ENCODE peak calls at places on chromosome 16, in five cellular contexts. G is DMS153; Z is pulmonary artery endothelial cell; U is stimulated activated CD4-positive, alpha-beta T cell treated with anti-CD3 and anti-CD28 coated beads, Interleukin-1b, Interleukin-23, amount 100 ng/mL, for 4 hours; P is Caki2. Q is an unnamed sample.

GRCh38 chr16:85878875-85879274 is 20.1 kb upstream of the IRF8 start:
- DNase-seq in G (no peak), Z (peak; percentile 87), U (no peak), P (peak; percentile 77), Q (peak; percentile 17)

GRCh38 chr16:89031715-89032659 is 55.0 kb upstream of the CBFA2T3 start:
- DNase-seq in G (no peak), Z (no peak), U (peak; percentile 32), P (no peak), Q (no peak)

GRCh38 chr16:23424292-23424958 is 28.6 kb downstream of the COG7 start:
- DNase-seq in G (peak; percentile 53), Z (no peak), U (no peak), P (peak; percentile 98), Q (no peak)

GRCh38 chr16:58331024-58331707 is 36.3 kb upstream of the PRSS54 start:
- DNase-seq in G (no peak), Z (no peak), U (no peak), P (no peak), Q (no peak)

GRCh38 chr16:912684-913613 is 57.8 kb downstream of the LMF1 start:
- DNase-seq in G (no peak), Z (no peak), U (no peak), P (no peak), Q (no peak)

GRCh38 chr16:86452451-86452850 is 57.9 kb upstream of the FOXF1 start:
- DNase-seq in G (no peak), Z (no peak), U (no peak), P (no peak), Q (no peak)

GRCh38 chr16:23957287-23957686 is 121.5 kb downstream of the PRKCB start:
- DNase-seq in G (no peak), Z (no peak), U (no peak), P (no peak), Q (no peak)

GRCh38 chr16:82859638-82860037 is 232.9 kb downstream of the CDH13 start:
- DNase-seq in G (no peak), Z (no peak), U (no peak), P (no peak), Q (no peak)

GRCh38 chr16:28935333-28935732 is 3.6 kb downstream of the CD19 start:
- DNase-seq in G (no peak), Z (no peak), U (no peak), P (no peak), Q (no peak)

GRCh38 chr16:72787519-72788268 is 260.2 kb downstream of the ZFHX3 start:
- DNase-seq in G (peak; percentile 41), Z (peak; percentile 69), U (peak; percentile 42), P (no peak), Q (peak; percentile 51)

GRCh38 chr16:27083861-27084261 is 17.1 kb downstream of the C16orf82 start:
- DNase-seq in G (no peak), Z (no peak), U (no peak), P (no peak), Q (no peak)

GRCh38 chr16:2756288-2757015 is 4.0 kb downstream of the SRRM2 start:
- DNase-seq in G (no peak), Z (no peak), U (no peak), P (no peak), Q (no peak)

GRCh38 chr16:66923866-66924265 is 1.5 kb downstream of the RRAD start:
- DNase-seq in G (peak; percentile 50), Z (no peak), U (no peak), P (no peak), Q (no peak)

GRCh38 chr16:85436207-85436606 is 176.9 kb upstream of the GSE1 start:
- DNase-seq in G (no peak), Z (no peak), U (no peak), P (no peak), Q (no peak)

GRCh38 chr16:2686912-2687507 is 4.7 kb downstream of the KCTD5 start:
- DNase-seq in G (no peak), Z (no peak), U (no peak), P (no peak), Q (no peak)

GRCh38 chr16:72291121-72291520 is 119.2 kb upstream of the PMFBP1 start:
- DNase-seq in G (no peak), Z (no peak), U (no peak), P (no peak), Q (peak; percentile 17)

GRCh38 chr16:64159986-64160385 is 961.9 kb downstream of the CDH11 start:
- DNase-seq in G (no peak), Z (no peak), U (no peak), P (no peak), Q (no peak)

GRCh38 chr16:84198401-84198800 is 7.4 kb downstream of the ADAD2 start:
- DNase-seq in G (no peak), Z (no peak), U (no peak), P (peak; percentile 63), Q (peak; percentile 36)

GRCh38 chr16:54816471-54816870 is 114.2 kb upstream of the IRX5 start:
- DNase-seq in G (no peak), Z (no peak), U (no peak), P (no peak), Q (no peak)

GRCh38 chr16:50742521-50743150 is 750 bp downstream of the CYLD start:
- DNase-seq in G (no peak), Z (no peak), U (no peak), P (no peak), Q (no peak)

GRCh38 chr16:85080923-85081498 is 31.3 kb downstream of the CIBAR2 start:
- DNase-seq in G (no peak), Z (no peak), U (no peak), P (no peak), Q (no peak)

GRCh38 chr16:15777533-15778203 is 79.2 kb downstream of the MYH11 start:
- DNase-seq in G (peak; percentile 18), Z (no peak), U (no peak), P (peak; percentile 30), Q (peak; percentile 28)

GRCh38 chr16:73216932-73217331 is 169.0 kb upstream of the ZFHX3 start:
- DNase-seq in G (peak; percentile 86), Z (no peak), U (no peak), P (no peak), Q (no peak)

GRCh38 chr16:31092330-31092729 is 2.3 kb downstream of the VKORC1 start:
- DNase-seq in G (no peak), Z (no peak), U (no peak), P (no peak), Q (no peak)

GRCh38 chr16:66474750-66475199 is 47.7 kb downstream of the BEAN1 start:
- DNase-seq in G (peak; percentile 94), Z (no peak), U (peak; percentile 39), P (no peak), Q (no peak)

GRCh38 chr16:3431779-3432219 is 11.5 kb downstream of the ZNF597 start:
- DNase-seq in G (no peak), Z (no peak), U (no peak), P (peak; percentile 88), Q (no peak)

GRCh38 chr16:87407511-87408112 is 15.5 kb downstream of the MAP1LC3B start:
- DNase-seq in G (no peak), Z (peak; percentile 88), U (no peak), P (peak; percentile 97), Q (no peak)

GRCh38 chr16:12111223-12111622 is 134.7 kb downstream of the SNX29 start:
- DNase-seq in G (no peak), Z (no peak), U (no peak), P (no peak), Q (no peak)

GRCh38 chr16:79175286-79176057 is 425.1 kb downstream of the MAF start:
- DNase-seq in G (no peak), Z (no peak), U (no peak), P (no peak), Q (no peak)

GRCh38 chr16:84091460-84091859 is 25.3 kb downstream of the MBTPS1 start:
- DNase-seq in G (no peak), Z (no peak), U (no peak), P (no peak), Q (no peak)

GRCh38 chr16:82038941-82039340 is 3.9 kb downstream of the HSD17B2 start:
- DNase-seq in G (peak; percentile 30), Z (no peak), U (no peak), P (no peak), Q (no peak)

GRCh38 chr16:85611455-85612190 is 1.5 kb upstream of the GSE1 start:
- DNase-seq in G (peak; percentile 55), Z (no peak), U (peak; percentile 43), P (peak; percentile 76), Q (no peak)

GRCh38 chr16:69049146-69049545 is 56.3 kb upstream of the HAS3 start:
- DNase-seq in G (no peak), Z (no peak), U (no peak), P (no peak), Q (no peak)

GRCh38 chr16:46573008-46573833 is 48.0 kb downstream of the SHCBP1 start:
- DNase-seq in G (no peak), Z (no peak), U (no peak), P (peak; percentile 4), Q (peak; percentile 4)

GRCh38 chr16:80667925-80668324 is 127.1 kb downstream of the DYNLRB2 start:
- DNase-seq in G (no peak), Z (no peak), U (no peak), P (no peak), Q (no peak)

GRCh38 chr16:59060212-59060611 is 326.1 kb upstream of the GOT2 start:
- DNase-seq in G (no peak), Z (no peak), U (no peak), P (no peak), Q (no peak)

GRCh38 chr16:74035816-74036215 is 260.8 kb upstream of the PSMD7 start:
- DNase-seq in G (peak; percentile 28), Z (no peak), U (no peak), P (no peak), Q (no peak)

GRCh38 chr16:17397499-17397891 is 73.3 kb downstream of the XYLT1 start:
- DNase-seq in G (peak; percentile 94), Z (peak; percentile 71), U (no peak), P (peak; percentile 30), Q (no peak)

Q was measured in smooth muscle cell of the brain vasculature.